ENCODE peak calls at places on chromosomes 1 and 21, in ten cellular contexts. D is fibroblast of villous mesenchyme; K is neural progenitor cell; M is putamen; O is activated CD8-positive, alpha-beta T cell treated with anti-CD3 and anti-CD28 coated beads for 36 hours; X is effector CD4-positive, alpha-beta T cell; C is IMR-90; I is neuronal stem cell; H is heart right ventricle; N is hypothalamus. P is an unnamed sample.

GRCh38 chr1:219990782-219991510 is 55.4 kb downstream of the EPRS1 start:
- DNase-seq in D (peak), K (peak), M (no peak), O (no peak), X (no peak), C (peak), I (peak), H (no peak), N (no peak), P (no peak)

GRCh38 chr1:3133671-3134070 is 64.7 kb downstream of the PRDM16 start:
- DNase-seq in D (no peak), K (no peak), M (no peak), O (no peak), X (no peak), C (no peak), I (no peak), H (no peak), N (no peak), P (no peak)

GRCh38 chr21:35529141-35529863 is 480.2 kb upstream of the RUNX1 start:
- DNase-seq in D (peak), K (no peak), M (no peak), O (peak), X (no peak), C (peak), I (no peak), H (no peak), N (no peak), P (no peak)

GRCh38 chr1:79252598-79252997 is 246.1 kb upstream of the ADGRL4 start:
- DNase-seq in D (no peak), K (no peak), M (no peak), O (no peak), X (no peak), C (no peak), I (no peak), H (no peak), N (no peak), P (no peak)

GRCh38 chr21:44368711-44369446 is 15.5 kb downstream of the TRPM2 start:
- DNase-seq in D (no peak), K (peak), M (peak), O (no peak), X (no peak), C (no peak), I (no peak), H (no peak), N (no peak), P (no peak)

GRCh38 chr21:27581168-27581567 is 614.3 kb upstream of the ADAMTS5 start:
- DNase-seq in D (no peak), K (no peak), M (no peak), O (no peak), X (no peak), C (peak), I (no peak), H (no peak), N (no peak), P (no peak)

GRCh38 chr21:31731112-31731801 is 661 bp downstream of the SCAF4 start:
- DNase-seq in D (peak), K (peak), M (peak), O (peak), X (peak), C (no peak), I (peak), H (peak), N (peak), P (peak)

GRCh38 chr1:212805767-212806166 is 14.1 kb downstream of the TATDN3 start:
- DNase-seq in D (no peak), K (no peak), M (no peak), O (no peak), X (no peak), C (no peak), I (no peak), H (no peak), N (no peak), P (no peak)

GRCh38 chr1:101299166-101299565 is 62.3 kb downstream of the S1PR1 start:
- DNase-seq in D (no peak), K (no peak), M (no peak), O (no peak), X (no peak), C (no peak), I (no peak), H (no peak), N (no peak), P (no peak)

GRCh38 chr1:205396972-205397616 is 24.8 kb downstream of the LEMD1 start:
- DNase-seq in D (peak), K (peak), M (peak), O (peak), X (no peak), C (peak), I (peak), H (peak), N (no peak), P (peak)

GRCh38 chr1:19344372-19344810 is 32.3 kb downstream of the SLC66A1 start:
- DNase-seq in D (peak), K (peak), M (no peak), O (peak), X (peak), C (peak), I (peak), H (peak), N (no peak), P (peak)

GRCh38 chr1:180842890-180843289 is 69.8 kb upstream of the KIAA1614 start:
- DNase-seq in D (no peak), K (peak), M (no peak), O (no peak), X (no peak), C (peak), I (no peak), H (no peak), N (no peak), P (no peak)

GRCh38 chr1:210416049-210416448 is 87.3 kb downstream of the HHAT start:
- DNase-seq in D (no peak), K (no peak), M (no peak), O (no peak), X (no peak), C (no peak), I (no peak), H (no peak), N (no peak), P (no peak)

GRCh38 chr1:12501661-12502060 is 116.3 kb downstream of the DHRS3 start:
- DNase-seq in D (peak), K (no peak), M (no peak), O (no peak), X (no peak), C (peak), I (no peak), H (no peak), N (no peak), P (no peak)

GRCh38 chr1:18908911-18909771 is 6.8 kb upstream of the ALDH4A1 start:
- DNase-seq in D (no peak), K (no peak), M (no peak), O (peak), X (no peak), C (no peak), I (no peak), H (no peak), N (no peak), P (no peak)

GRCh38 chr21:45365608-45366241 is 39.2 kb upstream of the COL18A1 start:
- DNase-seq in D (peak), K (peak), M (no peak), O (no peak), X (no peak), C (peak), I (no peak), H (no peak), N (no peak), P (no peak)

GRCh38 chr1:3948344-3948743 is 48.3 kb upstream of the C1orf174 start:
- DNase-seq in D (no peak), K (no peak), M (no peak), O (no peak), X (no peak), C (no peak), I (no peak), H (no peak), N (no peak), P (no peak)

GRCh38 chr1:116951175-116951935 is 41.6 kb downstream of the PTGFRN start:
- DNase-seq in D (peak), K (peak), M (no peak), O (no peak), X (no peak), C (peak), I (no peak), H (no peak), N (no peak), P (no peak)

GRCh38 chr1:11692899-11693590 is 1.5 kb downstream of the DRAXIN start:
- DNase-seq in D (peak), K (peak), M (no peak), O (peak), X (peak), C (peak), I (no peak), H (no peak), N (no peak), P (peak)

GRCh38 chr1:85650645-85651044 is 57.6 kb downstream of the ZNHIT6 start:
- DNase-seq in D (no peak), K (peak), M (no peak), O (no peak), X (no peak), C (no peak), I (no peak), H (no peak), N (no peak), P (no peak)

GRCh38 chr1:201374376-201374775 is 3.1 kb downstream of the TNNT2 start:
- DNase-seq in D (no peak), K (peak), M (no peak), O (no peak), X (no peak), C (no peak), I (no peak), H (no peak), N (no peak), P (no peak)

GRCh38 chr1:29124366-29125236 is 898 bp upstream of the TMEM200B start:
- DNase-seq in D (peak), K (peak), M (no peak), O (peak), X (peak), C (peak), I (peak), H (peak), N (no peak), P (peak)

GRCh38 chr1:30407862-30408580 is 315.4 kb downstream of the MATN1 start:
- DNase-seq in D (no peak), K (no peak), M (no peak), O (no peak), X (no peak), C (no peak), I (no peak), H (no peak), N (no peak), P (no peak)

GRCh38 chr1:23369335-23370013 is at the start of gene ZNF436:
- DNase-seq in D (peak), K (peak), M (peak), O (peak), X (peak), C (peak), I (no peak), H (peak), N (peak), P (no peak)

GRCh38 chr1:95323117-95323516 is 89.1 kb downstream of the RWDD3 start:
- DNase-seq in D (no peak), K (peak), M (peak), O (no peak), X (no peak), C (no peak), I (peak), H (no peak), N (no peak), P (no peak)

GRCh38 chr1:228697209-228698016 is 37.9 kb upstream of the RHOU start:
- DNase-seq in D (peak), K (no peak), M (peak), O (no peak), X (no peak), C (peak), I (no peak), H (peak), N (no peak), P (no peak)

GRCh38 chr1:198318092-198318491 is 161.3 kb downstream of the NEK7 start:
- DNase-seq in D (no peak), K (no peak), M (no peak), O (no peak), X (no peak), C (no peak), I (no peak), H (no peak), N (no peak), P (no peak)

GRCh38 chr1:111475706-111476105 is 1.9 kb downstream of the C1orf162 start:
- DNase-seq in D (no peak), K (no peak), M (no peak), O (peak), X (no peak), C (no peak), I (no peak), H (no peak), N (no peak), P (peak)

GRCh38 chr1:165069829-165070228 is 286.7 kb downstream of the LMX1A start:
- DNase-seq in D (no peak), K (no peak), M (peak), O (no peak), X (no peak), C (no peak), I (no peak), H (no peak), N (no peak), P (no peak)

GRCh38 chr1:193388165-193388564 is 201.8 kb upstream of the B3GALT2 start:
- DNase-seq in D (no peak), K (no peak), M (no peak), O (no peak), X (no peak), C (no peak), I (no peak), H (no peak), N (no peak), P (no peak)

GRCh38 chr1:9196129-9197040 is 38.2 kb upstream of the H6PD start:
- DNase-seq in D (peak), K (peak), M (peak), O (peak), X (peak), C (peak), I (no peak), H (peak), N (peak), P (peak)

GRCh38 chr1:68313736-68314594 is 81.6 kb upstream of the WLS start:
- DNase-seq in D (no peak), K (peak), M (no peak), O (no peak), X (no peak), C (no peak), I (no peak), H (no peak), N (no peak), P (no peak)

GRCh38 chr1:84078108-84078823 is 65.8 kb upstream of the PRKACB start:
- DNase-seq in D (peak), K (no peak), M (peak), O (peak), X (peak), C (peak), I (no peak), H (peak), N (no peak), P (no peak)

GRCh38 chr1:64505944-64506658 is 36.2 kb downstream of the CACHD1 start:
- DNase-seq in D (no peak), K (no peak), M (no peak), O (peak), X (no peak), C (no peak), I (no peak), H (no peak), N (no peak), P (no peak)

GRCh38 chr1:39826583-39826982 is 37.9 kb upstream of the BMP8B start:
- DNase-seq in D (no peak), K (no peak), M (no peak), O (no peak), X (no peak), C (no peak), I (no peak), H (no peak), N (no peak), P (no peak)

GRCh38 chr1:42721926-42722325 is 18.1 kb downstream of the CLDN19 start:
- DNase-seq in D (no peak), K (no peak), M (no peak), O (no peak), X (no peak), C (no peak), I (no peak), H (no peak), N (no peak), P (no peak)